ENCODE peak calls at places on chromosomes 5 and 9, in eight cellular contexts. One of them, this sample, is unnamed.

GRCh38 chr9:70049236-70049635 is 5.6 kb downstream of the MAMDC2 start:
- DNase-seq in head of caudate nucleus: no peak
- DNase-seq in activated CD4-positive, alpha-beta T cell treated with anti-CD3 and anti-CD28 coated beads, Interleukin-2, amount 10 ng/mL, durations not matched to agents 7 days and 5 days: no peak
- DNase-seq in NCI-H2081: no peak
- DNase-seq in mammary epithelial cell: peak; percentile 76
- DNase-seq in AG04450: peak; percentile 30
- DNase-seq in myocyte: peak; percentile 98
- DNase-seq in stimulated activated CD4-positive, alpha-beta T cell treated with anti-CD3 and anti-CD28 coated beads, TNF-alpha, amount 100 ng/mL, for 1 hour: no peak
- DNase-seq in this sample: no peak

GRCh38 chr9:128310461-128310860 is 11.8 kb downstream of the TRUB2 start:
- DNase-seq in stimulated activated CD4-positive, alpha-beta T cell treated with anti-CD3 and anti-CD28 coated beads, TNF-alpha, amount 100 ng/mL, for 1 hour: no peak
- DNase-seq in head of caudate nucleus: peak; percentile 44
- DNase-seq in activated CD4-positive, alpha-beta T cell treated with anti-CD3 and anti-CD28 coated beads, Interleukin-2, amount 10 ng/mL, durations not matched to agents 7 days and 5 days: no peak
- DNase-seq in AG04450: no peak
- DNase-seq in NCI-H2081: no peak
- DNase-seq in myocyte: no peak
- DNase-seq in mammary epithelial cell: no peak
- DNase-seq in this sample: no peak

GRCh38 chr9:134562146-134562753 is 79.4 kb upstream of the COL5A1 start:
- DNase-seq in AG04450: no peak
- DNase-seq in myocyte: no peak
- DNase-seq in head of caudate nucleus: no peak
- DNase-seq in NCI-H2081: no peak
- DNase-seq in activated CD4-positive, alpha-beta T cell treated with anti-CD3 and anti-CD28 coated beads, Interleukin-2, amount 10 ng/mL, durations not matched to agents 7 days and 5 days: no peak
- DNase-seq in mammary epithelial cell: no peak
- DNase-seq in stimulated activated CD4-positive, alpha-beta T cell treated with anti-CD3 and anti-CD28 coated beads, TNF-alpha, amount 100 ng/mL, for 1 hour: no peak
- DNase-seq in this sample: no peak

GRCh38 chr5:55360190-55360589 is 52.4 kb downstream of the MTREX start:
- DNase-seq in stimulated activated CD4-positive, alpha-beta T cell treated with anti-CD3 and anti-CD28 coated beads, TNF-alpha, amount 100 ng/mL, for 1 hour: no peak
- DNase-seq in head of caudate nucleus: no peak
- DNase-seq in NCI-H2081: no peak
- DNase-seq in myocyte: no peak
- DNase-seq in mammary epithelial cell: peak; percentile 70
- DNase-seq in AG04450: no peak
- DNase-seq in activated CD4-positive, alpha-beta T cell treated with anti-CD3 and anti-CD28 coated beads, Interleukin-2, amount 10 ng/mL, durations not matched to agents 7 days and 5 days: no peak
- DNase-seq in this sample: no peak

GRCh38 chr5:84724683-84725082 is 340.0 kb upstream of the EDIL3 start:
- DNase-seq in NCI-H2081: no peak
- DNase-seq in myocyte: peak; percentile 37
- DNase-seq in head of caudate nucleus: no peak
- DNase-seq in mammary epithelial cell: peak; percentile 75
- DNase-seq in AG04450: peak; percentile 26
- DNase-seq in stimulated activated CD4-positive, alpha-beta T cell treated with anti-CD3 and anti-CD28 coated beads, TNF-alpha, amount 100 ng/mL, for 1 hour: no peak
- DNase-seq in activated CD4-positive, alpha-beta T cell treated with anti-CD3 and anti-CD28 coated beads, Interleukin-2, amount 10 ng/mL, durations not matched to agents 7 days and 5 days: no peak
- DNase-seq in this sample: no peak

GRCh38 chr5:174182111-174182510 is 136.6 kb downstream of the NSG2 start:
- DNase-seq in head of caudate nucleus: no peak
- DNase-seq in stimulated activated CD4-positive, alpha-beta T cell treated with anti-CD3 and anti-CD28 coated beads, TNF-alpha, amount 100 ng/mL, for 1 hour: no peak
- DNase-seq in activated CD4-positive, alpha-beta T cell treated with anti-CD3 and anti-CD28 coated beads, Interleukin-2, amount 10 ng/mL, durations not matched to agents 7 days and 5 days: no peak
- DNase-seq in NCI-H2081: no peak
- DNase-seq in mammary epithelial cell: no peak
- DNase-seq in myocyte: no peak
- DNase-seq in AG04450: no peak
- DNase-seq in this sample: no peak

GRCh38 chr9:81664638-81665513 is 24.5 kb downstream of the TLE1 start:
- DNase-seq in myocyte: no peak
- DNase-seq in AG04450: no peak
- DNase-seq in mammary epithelial cell: no peak
- DNase-seq in NCI-H2081: no peak
- DNase-seq in stimulated activated CD4-positive, alpha-beta T cell treated with anti-CD3 and anti-CD28 coated beads, TNF-alpha, amount 100 ng/mL, for 1 hour: no peak
- DNase-seq in activated CD4-positive, alpha-beta T cell treated with anti-CD3 and anti-CD28 coated beads, Interleukin-2, amount 10 ng/mL, durations not matched to agents 7 days and 5 days: no peak
- DNase-seq in head of caudate nucleus: no peak
- DNase-seq in this sample: no peak

GRCh38 chr9:126857261-126857960 is 3.0 kb upstream of the ZBTB34 start:
- DNase-seq in mammary epithelial cell: no peak
- DNase-seq in AG04450: no peak
- DNase-seq in NCI-H2081: no peak
- DNase-seq in stimulated activated CD4-positive, alpha-beta T cell treated with anti-CD3 and anti-CD28 coated beads, TNF-alpha, amount 100 ng/mL, for 1 hour: no peak
- DNase-seq in head of caudate nucleus: no peak
- DNase-seq in myocyte: peak; percentile 28
- DNase-seq in activated CD4-positive, alpha-beta T cell treated with anti-CD3 and anti-CD28 coated beads, Interleukin-2, amount 10 ng/mL, durations not matched to agents 7 days and 5 days: no peak
- DNase-seq in this sample: no peak

GRCh38 chr9:34964458-34964857 is 6.4 kb downstream of the PHF24 start:
- DNase-seq in mammary epithelial cell: peak; percentile 29
- DNase-seq in head of caudate nucleus: peak; percentile 25
- DNase-seq in activated CD4-positive, alpha-beta T cell treated with anti-CD3 and anti-CD28 coated beads, Interleukin-2, amount 10 ng/mL, durations not matched to agents 7 days and 5 days: no peak
- DNase-seq in AG04450: no peak
- DNase-seq in NCI-H2081: no peak
- DNase-seq in stimulated activated CD4-positive, alpha-beta T cell treated with anti-CD3 and anti-CD28 coated beads, TNF-alpha, amount 100 ng/mL, for 1 hour: no peak
- DNase-seq in myocyte: no peak
- DNase-seq in this sample: no peak

GRCh38 chr9:6884960-6885359 is 127.2 kb downstream of the KDM4C start:
- DNase-seq in myocyte: no peak
- DNase-seq in activated CD4-positive, alpha-beta T cell treated with anti-CD3 and anti-CD28 coated beads, Interleukin-2, amount 10 ng/mL, durations not matched to agents 7 days and 5 days: no peak
- DNase-seq in head of caudate nucleus: no peak
- DNase-seq in NCI-H2081: no peak
- DNase-seq in stimulated activated CD4-positive, alpha-beta T cell treated with anti-CD3 and anti-CD28 coated beads, TNF-alpha, amount 100 ng/mL, for 1 hour: no peak
- DNase-seq in mammary epithelial cell: no peak
- DNase-seq in AG04450: no peak
- DNase-seq in this sample: no peak

GRCh38 chr9:109161471-109161870 is 5.6 kb downstream of the FRRS1L start:
- DNase-seq in activated CD4-positive, alpha-beta T cell treated with anti-CD3 and anti-CD28 coated beads, Interleukin-2, amount 10 ng/mL, durations not matched to agents 7 days and 5 days: no peak
- DNase-seq in head of caudate nucleus: no peak
- DNase-seq in mammary epithelial cell: no peak
- DNase-seq in AG04450: no peak
- DNase-seq in myocyte: no peak
- DNase-seq in NCI-H2081: no peak
- DNase-seq in stimulated activated CD4-positive, alpha-beta T cell treated with anti-CD3 and anti-CD28 coated beads, TNF-alpha, amount 100 ng/mL, for 1 hour: no peak
- DNase-seq in this sample: no peak

GRCh38 chr5:172421-172820 is 18.9 kb upstream of the LRRC14B start:
- DNase-seq in AG04450: no peak
- DNase-seq in head of caudate nucleus: no peak
- DNase-seq in myocyte: no peak
- DNase-seq in mammary epithelial cell: no peak
- DNase-seq in activated CD4-positive, alpha-beta T cell treated with anti-CD3 and anti-CD28 coated beads, Interleukin-2, amount 10 ng/mL, durations not matched to agents 7 days and 5 days: no peak
- DNase-seq in stimulated activated CD4-positive, alpha-beta T cell treated with anti-CD3 and anti-CD28 coated beads, TNF-alpha, amount 100 ng/mL, for 1 hour: no peak
- DNase-seq in NCI-H2081: no peak
- DNase-seq in this sample: no peak

GRCh38 chr9:137116728-137117127 is 2.2 kb upstream of the DPP7 start:
- DNase-seq in activated CD4-positive, alpha-beta T cell treated with anti-CD3 and anti-CD28 coated beads, Interleukin-2, amount 10 ng/mL, durations not matched to agents 7 days and 5 days: no peak
- DNase-seq in stimulated activated CD4-positive, alpha-beta T cell treated with anti-CD3 and anti-CD28 coated beads, TNF-alpha, amount 100 ng/mL, for 1 hour: no peak
- DNase-seq in head of caudate nucleus: no peak
- DNase-seq in myocyte: no peak
- DNase-seq in AG04450: no peak
- DNase-seq in mammary epithelial cell: no peak
- DNase-seq in NCI-H2081: no peak
- DNase-seq in this sample: no peak

GRCh38 chr9:73280113-73280512 is 128.4 kb downstream of the ANXA1 start:
- DNase-seq in activated CD4-positive, alpha-beta T cell treated with anti-CD3 and anti-CD28 coated beads, Interleukin-2, amount 10 ng/mL, durations not matched to agents 7 days and 5 days: no peak
- DNase-seq in NCI-H2081: no peak
- DNase-seq in mammary epithelial cell: no peak
- DNase-seq in head of caudate nucleus: no peak
- DNase-seq in myocyte: no peak
- DNase-seq in AG04450: no peak
- DNase-seq in stimulated activated CD4-positive, alpha-beta T cell treated with anti-CD3 and anti-CD28 coated beads, TNF-alpha, amount 100 ng/mL, for 1 hour: no peak
- DNase-seq in this sample: no peak

GRCh38 chr5:112492291-112492690 is 73.2 kb upstream of the EPB41L4A start:
- DNase-seq in mammary epithelial cell: peak; percentile 69
- DNase-seq in NCI-H2081: no peak
- DNase-seq in stimulated activated CD4-positive, alpha-beta T cell treated with anti-CD3 and anti-CD28 coated beads, TNF-alpha, amount 100 ng/mL, for 1 hour: no peak
- DNase-seq in activated CD4-positive, alpha-beta T cell treated with anti-CD3 and anti-CD28 coated beads, Interleukin-2, amount 10 ng/mL, durations not matched to agents 7 days and 5 days: peak; percentile 34
- DNase-seq in AG04450: peak; percentile 21
- DNase-seq in head of caudate nucleus: peak; percentile 28
- DNase-seq in myocyte: peak; percentile 66
- DNase-seq in this sample: peak; percentile 70

GRCh38 chr9:14066815-14067214 is 247.1 kb downstream of the NFIB start:
- DNase-seq in AG04450: no peak
- DNase-seq in stimulated activated CD4-positive, alpha-beta T cell treated with anti-CD3 and anti-CD28 coated beads, TNF-alpha, amount 100 ng/mL, for 1 hour: no peak
- DNase-seq in NCI-H2081: no peak
- DNase-seq in mammary epithelial cell: no peak
- DNase-seq in myocyte: no peak
- DNase-seq in activated CD4-positive, alpha-beta T cell treated with anti-CD3 and anti-CD28 coated beads, Interleukin-2, amount 10 ng/mL, durations not matched to agents 7 days and 5 days: no peak
- DNase-seq in head of caudate nucleus: no peak
- DNase-seq in this sample: no peak

GRCh38 chr5:22918511-22918910 is 65.4 kb upstream of the CDH12 start:
- DNase-seq in mammary epithelial cell: no peak
- DNase-seq in myocyte: no peak
- DNase-seq in activated CD4-positive, alpha-beta T cell treated with anti-CD3 and anti-CD28 coated beads, Interleukin-2, amount 10 ng/mL, durations not matched to agents 7 days and 5 days: no peak
- DNase-seq in stimulated activated CD4-positive, alpha-beta T cell treated with anti-CD3 and anti-CD28 coated beads, TNF-alpha, amount 100 ng/mL, for 1 hour: no peak
- DNase-seq in head of caudate nucleus: no peak
- DNase-seq in NCI-H2081: no peak
- DNase-seq in AG04450: no peak
- DNase-seq in this sample: no peak

GRCh38 chr9:110997847-110998246 is 40.4 kb downstream of the LPAR1 start:
- DNase-seq in myocyte: no peak
- DNase-seq in AG04450: no peak
- DNase-seq in head of caudate nucleus: no peak
- DNase-seq in activated CD4-positive, alpha-beta T cell treated with anti-CD3 and anti-CD28 coated beads, Interleukin-2, amount 10 ng/mL, durations not matched to agents 7 days and 5 days: no peak
- DNase-seq in stimulated activated CD4-positive, alpha-beta T cell treated with anti-CD3 and anti-CD28 coated beads, TNF-alpha, amount 100 ng/mL, for 1 hour: no peak
- DNase-seq in NCI-H2081: no peak
- DNase-seq in mammary epithelial cell: peak; percentile 61
- DNase-seq in this sample: no peak

GRCh38 chr5:118095100-118095499 is 893.2 kb downstream of the DTWD2 start:
- DNase-seq in AG04450: no peak
- DNase-seq in myocyte: no peak
- DNase-seq in activated CD4-positive, alpha-beta T cell treated with anti-CD3 and anti-CD28 coated beads, Interleukin-2, amount 10 ng/mL, durations not matched to agents 7 days and 5 days: no peak
- DNase-seq in head of caudate nucleus: no peak
- DNase-seq in mammary epithelial cell: no peak
- DNase-seq in stimulated activated CD4-positive, alpha-beta T cell treated with anti-CD3 and anti-CD28 coated beads, TNF-alpha, amount 100 ng/mL, for 1 hour: no peak
- DNase-seq in NCI-H2081: no peak
- DNase-seq in this sample: no peak

GRCh38 chr5:51997908-51998307 is 614.7 kb downstream of the ISL1 start:
- DNase-seq in head of caudate nucleus: no peak
- DNase-seq in mammary epithelial cell: no peak
- DNase-seq in myocyte: no peak
- DNase-seq in AG04450: no peak
- DNase-seq in activated CD4-positive, alpha-beta T cell treated with anti-CD3 and anti-CD28 coated beads, Interleukin-2, amount 10 ng/mL, durations not matched to agents 7 days and 5 days: no peak
- DNase-seq in stimulated activated CD4-positive, alpha-beta T cell treated with anti-CD3 and anti-CD28 coated beads, TNF-alpha, amount 100 ng/mL, for 1 hour: no peak
- DNase-seq in NCI-H2081: peak; percentile 56
- DNase-seq in this sample: no peak

GRCh38 chr5:98201006-98201620 is 572.4 kb upstream of the RGMB start:
- DNase-seq in myocyte: no peak
- DNase-seq in NCI-H2081: no peak
- DNase-seq in stimulated activated CD4-positive, alpha-beta T cell treated with anti-CD3 and anti-CD28 coated beads, TNF-alpha, amount 100 ng/mL, for 1 hour: no peak
- DNase-seq in head of caudate nucleus: no peak
- DNase-seq in activated CD4-positive, alpha-beta T cell treated with anti-CD3 and anti-CD28 coated beads, Interleukin-2, amount 10 ng/mL, durations not matched to agents 7 days and 5 days: no peak
- DNase-seq in mammary epithelial cell: peak; percentile 85
- DNase-seq in AG04450: no peak
- DNase-seq in this sample: no peak

GRCh38 chr5:139964266-139964993 is 78.7 kb downstream of the NRG2 start:
- DNase-seq in AG04450: no peak
- DNase-seq in mammary epithelial cell: no peak
- DNase-seq in myocyte: no peak
- DNase-seq in stimulated activated CD4-positive, alpha-beta T cell treated with anti-CD3 and anti-CD28 coated beads, TNF-alpha, amount 100 ng/mL, for 1 hour: no peak
- DNase-seq in activated CD4-positive, alpha-beta T cell treated with anti-CD3 and anti-CD28 coated beads, Interleukin-2, amount 10 ng/mL, durations not matched to agents 7 days and 5 days: no peak
- DNase-seq in NCI-H2081: no peak
- DNase-seq in head of caudate nucleus: no peak
- DNase-seq in this sample: no peak

GRCh38 chr5:6328173-6328572 is 50.2 kb downstream of the MED10 start:
- DNase-seq in activated CD4-positive, alpha-beta T cell treated with anti-CD3 and anti-CD28 coated beads, Interleukin-2, amount 10 ng/mL, durations not matched to agents 7 days and 5 days: peak; percentile 39
- DNase-seq in mammary epithelial cell: peak; percentile 2
- DNase-seq in stimulated activated CD4-positive, alpha-beta T cell treated with anti-CD3 and anti-CD28 coated beads, TNF-alpha, amount 100 ng/mL, for 1 hour: no peak
- DNase-seq in NCI-H2081: no peak
- DNase-seq in AG04450: no peak
- DNase-seq in myocyte: peak; percentile 24
- DNase-seq in head of caudate nucleus: no peak
- DNase-seq in this sample: no peak

This sample was measured in HAP-1.